ENCODE peak calls at places on chromosome 21, in four cellular contexts. O is AG04450, R is lower lobe of right lung, D is NCI-H1417. B is an unnamed sample.
A peak's percentile ranks its signal among the peaks of the same experiment; 100 is the strongest.

GRCh38 chr21:34830386-34831140 is 161.8 kb downstream of the CLIC6 start:
- DNase-seq in O (no peak), R (no peak), D (no peak), B (no peak)

GRCh38 chr21:45309069-45309521 is 21.4 kb upstream of the POFUT2 start:
- DNase-seq in O (no peak), R (peak; percentile 74), D (peak; percentile 24), B (peak; percentile 48)

GRCh38 chr21:28587748-28588147 is 404.9 kb downstream of the LTN1 start:
- DNase-seq in R (no peak), D (no peak), O (no peak), B (peak; percentile 26)

GRCh38 chr21:46080171-46081021 is 17.5 kb upstream of the COL6A2 start:
- DNase-seq in R (peak; percentile 47), D (no peak), O (no peak), B (no peak)

GRCh38 chr21:20999567-21000169 is 1.5 kb downstream of the NCAM2 start:
- DNase-seq in O (no peak), R (no peak), D (peak; percentile 82), B (no peak)

GRCh38 chr21:44089001-44089911 is 17.9 kb upstream of the PWP2 start:
- DNase-seq in O (no peak), R (no peak), D (no peak), B (no peak)

GRCh38 chr21:39737376-39738000 is 7.5 kb upstream of the IGSF5 start:
- DNase-seq in O (no peak), D (no peak), R (no peak), B (no peak)

GRCh38 chr21:25710550-25710949 is 24.2 kb downstream of the ATP5PF start:
- DNase-seq in R (no peak), D (no peak), O (no peak), B (no peak)

GRCh38 chr21:15823486-15824150 is 93.8 kb downstream of the USP25 start:
- DNase-seq in O (no peak), D (no peak), R (no peak), B (no peak)

GRCh38 chr21:42542596-42542995 is 28.9 kb downstream of the SLC37A1 start:
- DNase-seq in R (no peak), D (no peak), O (no peak), B (no peak)

GRCh38 chr21:37367301-37367757 is 756 bp downstream of the DYRK1A start:
- DNase-seq in R (no peak), D (peak; percentile 48), O (no peak), B (no peak)

GRCh38 chr21:34874689-34875513 is 174.2 kb downstream of the RUNX1 start:
- DNase-seq in O (no peak), D (no peak), R (no peak), B (no peak)

GRCh38 chr21:43903451-43904091 is 38.5 kb downstream of the AGPAT3 start:
- DNase-seq in O (no peak), D (peak; percentile 67), R (peak; percentile 86), B (no peak)

GRCh38 chr21:35172231-35172630 is 123.1 kb upstream of the RUNX1 start:
- DNase-seq in R (no peak), D (no peak), O (no peak), B (no peak)

GRCh38 chr21:41803316-41803715 is 36.5 kb upstream of the RIPK4 start:
- DNase-seq in R (no peak), D (no peak), O (no peak), B (no peak)

GRCh38 chr21:23740463-23740862 is 1866.8 kb downstream of the MRPL39 start:
- DNase-seq in R (no peak), O (no peak), D (no peak), B (no peak)

GRCh38 chr21:36207577-36208320 is 51.1 kb downstream of the DOP1B start:
- DNase-seq in O (no peak), R (no peak), D (no peak), B (peak; percentile 53)

GRCh38 chr21:45427331-45428271 is 22.6 kb downstream of the COL18A1 start:
- DNase-seq in D (no peak), R (no peak), O (peak; percentile 83), B (peak; percentile 94)

GRCh38 chr21:37047079-37047478 is 25.8 kb downstream of the PIGP start:
- DNase-seq in R (no peak), O (no peak), D (peak; percentile 37), B (no peak)

GRCh38 chr21:32087452-32087851 is 191.4 kb downstream of the MIS18A start:
- DNase-seq in R (no peak), D (no peak), O (no peak), B (no peak)

GRCh38 chr21:43659136-43660000 is at the start of the genes HSF2BP and RRP1B:
- DNase-seq in O (no peak), R (peak; percentile 86), D (peak; percentile 94), B (peak; percentile 84)

GRCh38 chr21:46375560-46376230 is 51.7 kb downstream of the PCNT start:
- DNase-seq in R (no peak), O (no peak), D (no peak), B (no peak)

GRCh38 chr21:27110956-27111355 is 144.1 kb upstream of the ADAMTS5 start:
- DNase-seq in D (no peak), R (no peak), O (no peak), B (no peak)

GRCh38 chr21:29610960-29611359 is 312.2 kb downstream of the BACH1 start:
- DNase-seq in R (no peak), D (no peak), O (no peak), B (no peak)

GRCh38 chr21:37386151-37386550 is 19.6 kb downstream of the DYRK1A start:
- DNase-seq in O (no peak), R (no peak), D (no peak), B (no peak)

GRCh38 chr21:41832230-41833137 is 46.7 kb downstream of the PRDM15 start:
- DNase-seq in O (no peak), D (no peak), R (no peak), B (no peak)

GRCh38 chr21:45829566-45830147 is 151.9 kb upstream of the COL6A1 start:
- DNase-seq in R (no peak), D (peak; percentile 70), O (no peak), B (no peak)

GRCh38 chr21:37342046-37342632 is 24.4 kb upstream of the DYRK1A start:
- DNase-seq in R (no peak), O (no peak), D (no peak), B (no peak)

GRCh38 chr21:34614443-34614692 is 545 bp downstream of the RCAN1 start:
- DNase-seq in D (no peak), O (no peak), R (no peak), B (no peak)

GRCh38 chr21:41777934-41778815 is 11.3 kb upstream of the RIPK4 start:
- DNase-seq in D (peak; percentile 71), O (peak; percentile 30), R (peak; percentile 89), B (peak; percentile 74)

GRCh38 chr21:15406791-15407190 is 323.0 kb upstream of the USP25 start:
- DNase-seq in R (no peak), O (no peak), D (no peak), B (no peak)

GRCh38 chr21:39377444-39378050 is 28.7 kb upstream of the HMGN1 start:
- DNase-seq in D (no peak), R (no peak), O (no peak), B (no peak)

GRCh38 chr21:44765231-44766013 is 36.2 kb downstream of the UBE2G2 start:
- DNase-seq in D (peak; percentile 58), O (no peak), R (no peak), B (no peak)

GRCh38 chr21:39499156-39499555 is 47.4 kb downstream of the SH3BGR start:
- DNase-seq in R (no peak), O (no peak), D (no peak), B (no peak)

GRCh38 chr21:46559291-46559983 is 45.4 kb downstream of the S100B start:
- DNase-seq in R (no peak), O (no peak), D (no peak), B (no peak)

GRCh38 chr21:45794040-45794439 is 150.5 kb downstream of the PCBP3 start:
- DNase-seq in R (no peak), D (no peak), O (no peak), B (no peak)

B was measured in HCEC 1CT.